ENCODE peak calls at places on chromosome 14, in four cellular contexts. U, T, E and F are unnamed samples.

GRCh38 chr14:93682459-93682858 is 105.8 kb downstream of the PRIMA1 start:
- DNase-seq in U (no peak), T (no peak), E (no peak), F (no peak)

GRCh38 chr14:58815046-58815701 is 177.4 kb downstream of the DACT1 start:
- DNase-seq in U (no peak), T (no peak), E (no peak), F (peak)

GRCh38 chr14:92004062-92004461 is 35.8 kb downstream of the TRIP11 start:
- DNase-seq in U (no peak), T (no peak), E (no peak), F (no peak)

GRCh38 chr14:103393687-103394626 is 8.7 kb downstream of the MARK3 start:
- DNase-seq in U (peak), T (no peak), E (no peak), F (peak)

GRCh38 chr14:94305620-94306019 is 12.6 kb upstream of the SERPINA10 start:
- DNase-seq in U (no peak), T (no peak), E (no peak), F (no peak)

GRCh38 chr14:71119075-71119474 is 211.8 kb downstream of the PCNX1 start:
- DNase-seq in U (no peak), T (no peak), E (no peak), F (no peak)

GRCh38 chr14:71327691-71328090 is 420.4 kb downstream of the PCNX1 start:
- DNase-seq in U (no peak), T (no peak), E (no peak), F (no peak)

GRCh38 chr14:101352567-101352966 is 208.7 kb upstream of the DIO3 start:
- DNase-seq in U (no peak), T (no peak), E (no peak), F (no peak)

GRCh38 chr14:100314724-100315123 is 8.4 kb upstream of the SLC25A47 start:
- DNase-seq in U (no peak), T (no peak), E (no peak), F (no peak)

GRCh38 chr14:50763386-50764007 is 67.5 kb downstream of the NIN start:
- DNase-seq in U (no peak), T (no peak), E (no peak), F (no peak)
- TF ChIP-seq SIN3A in U (no peak), T (no peak), E (no peak), F (no peak)

GRCh38 chr14:69107407-69108003 is 45.4 kb downstream of the DCAF5 start:
- DNase-seq in U (peak), T (peak), E (peak), F (peak)
- TF ChIP-seq SMC3 in U (peak), T (peak), E (peak), F (peak)

DNA sequence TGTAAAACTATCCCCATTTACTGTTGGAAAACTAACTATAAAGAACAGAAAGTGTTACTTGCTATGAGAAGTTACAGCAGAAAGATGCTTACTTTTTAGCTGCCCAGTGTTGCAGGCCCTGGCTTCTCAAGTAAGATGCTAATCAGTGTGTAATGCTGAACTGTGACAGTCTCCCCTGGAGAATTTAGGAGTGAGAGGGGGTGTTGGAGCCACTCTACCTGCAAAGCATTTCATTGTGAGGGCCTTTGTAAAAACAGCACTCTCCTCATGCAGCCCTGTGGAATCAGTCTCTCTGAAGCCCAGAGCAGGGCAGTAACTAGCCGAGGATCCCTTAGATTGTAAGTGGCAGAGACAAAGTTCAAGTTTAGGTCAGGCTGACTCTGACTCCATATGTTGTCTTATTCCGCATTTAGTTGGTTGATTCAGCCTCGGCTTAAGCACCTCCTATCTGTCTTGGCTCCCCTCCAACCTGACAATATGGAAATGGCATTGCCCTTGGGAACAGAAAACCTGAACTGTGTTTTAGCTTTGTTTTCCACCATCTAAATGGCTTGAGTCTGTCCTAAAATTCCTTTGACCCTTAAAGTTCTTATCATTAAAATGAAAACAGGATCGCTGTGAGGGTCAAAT is 141.3 kb downstream of the PRKCH start:
- DNase-seq in U (peak), T (peak), E (no peak), F (peak)
- TF ChIP-seq SIN3A in U (no peak), T (no peak), E (no peak), F (no peak)

GRCh38 chr14:67566908-67567307 is 33.2 kb downstream of the PIGH start:
- DNase-seq in U (no peak), T (no peak), E (no peak), F (no peak)
- TF ChIP-seq SMC3 in U (no peak), T (no peak), E (no peak), F (no peak)

GRCh38 chr14:72893636-72894322 is at the start of gene DPF3:
- DNase-seq in U (peak), T (peak), E (peak), F (peak)

GRCh38 chr14:72892103-72892878 is 1.6 kb downstream of the DPF3 start:
- DNase-seq in U (no peak), T (no peak), E (no peak), F (peak)

GRCh38 chr14:72891666-72892102 is 2.2 kb downstream of the DPF3 start:
- DNase-seq in U (no peak), T (no peak), E (no peak), F (peak)

GRCh38 chr14:72894323-72894622 is 372 bp upstream of the DPF3 start:
- DNase-seq in U (no peak), T (no peak), E (no peak), F (no peak)

DNA sequence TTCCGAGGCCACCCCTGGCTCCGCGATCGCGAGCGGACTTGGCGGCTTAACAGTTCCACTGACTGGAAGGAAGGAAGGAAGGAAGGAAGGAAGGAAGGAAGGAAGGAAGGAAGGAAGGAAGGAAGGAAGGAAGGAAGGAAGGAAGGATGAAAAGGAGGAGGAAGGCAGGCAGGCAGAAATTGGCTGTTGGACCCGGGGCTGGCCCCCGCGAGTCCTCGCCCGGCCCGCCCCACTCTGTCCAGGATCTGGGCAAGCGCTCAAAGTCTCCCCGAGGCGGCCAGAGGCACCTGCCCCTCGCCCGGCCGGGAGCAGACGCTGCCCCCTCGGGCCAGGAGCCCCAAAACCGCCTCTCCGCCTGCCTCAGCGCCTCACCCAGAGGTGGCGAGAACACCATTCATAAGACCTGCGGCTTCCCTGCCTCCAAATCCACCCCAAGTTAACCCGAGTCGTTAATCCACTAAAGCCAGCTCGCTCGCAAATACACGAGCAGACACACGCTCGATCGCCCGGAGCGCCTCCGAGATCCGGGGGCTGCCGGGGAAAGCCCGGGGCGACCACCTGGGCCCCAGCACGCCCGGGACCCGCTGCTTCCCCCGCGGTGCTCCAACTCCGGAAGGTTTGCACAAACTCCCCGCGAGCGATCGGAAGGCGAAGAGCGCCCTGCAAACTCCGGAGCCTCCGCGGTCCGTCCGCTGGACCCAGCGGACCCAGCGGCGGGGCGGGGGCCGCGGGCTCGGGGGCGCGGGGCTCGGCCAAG is 844 bp downstream of the DPF3 start:
- DNase-seq in U (peak), T (no peak), E (no peak), F (peak)
- TF ChIP-seq SIN3A in U (no peak), T (no peak), E (no peak), F (no peak)

DNA sequence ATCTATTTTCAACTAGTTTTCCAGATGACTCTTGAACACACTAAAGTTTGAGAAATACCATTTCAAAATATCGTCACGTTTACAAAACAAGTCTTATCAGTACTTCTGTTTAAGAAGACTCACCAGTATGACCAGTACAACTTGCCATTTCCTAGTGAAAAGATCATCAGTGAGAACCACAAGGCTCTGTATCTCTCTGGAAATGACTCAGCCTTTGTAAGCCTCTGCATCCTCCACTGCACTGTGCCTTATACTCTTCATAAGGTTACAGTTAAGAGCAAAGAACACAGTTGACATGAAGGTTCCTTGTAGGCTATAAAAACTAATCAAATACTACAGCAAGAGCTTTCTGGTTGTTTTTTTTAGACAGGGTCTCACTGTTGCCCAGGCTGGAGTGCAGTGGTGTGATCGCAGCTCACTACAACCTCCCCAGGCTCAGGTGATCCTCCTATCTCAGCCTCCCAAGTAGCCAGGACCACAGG is 5.7 kb upstream of the VTI1B start:
- DNase-seq in U (peak), T (no peak), E (peak), F (no peak)
- TF ChIP-seq SMC3 in U (no peak), T (no peak), E (no peak), F (no peak)

GRCh38 chr14:105420141-105420975 is 731 bp downstream of the MTA1 start:
- DNase-seq in U (peak), T (no peak), E (no peak), F (peak)
- TF ChIP-seq SIN3A in U (no peak), T (no peak), E (no peak), F (no peak)